ENCODE peak calls at places on chromosomes 6 and 20, in four cellular contexts. P is Right ventricle myocardium inferior; Y is stimulated activated CD4-positive, alpha-beta T cell treated with anti-CD3 and anti-CD28 coated beads, TNF-alpha, amount 100 ng/mL, for 4 hours; A is foreskin fibroblast. Z is an unnamed sample.

GRCh38 chr20:58251979-58252591 is 23.6 kb upstream of the ANKRD60 start:
- DNase-seq in A (peak; percentile 93), Y (no peak), P (no peak), Z (peak; percentile 89)

GRCh38 chr6:118124851-118125250 is 217.8 kb downstream of the SLC35F1 start:
- DNase-seq in Y (no peak), A (no peak), P (no peak), Z (no peak)

GRCh38 chr6:20243288-20243687 is 31.0 kb upstream of the MBOAT1 start:
- DNase-seq in P (no peak), A (no peak), Y (no peak), Z (no peak)

GRCh38 chr6:87756858-87757257 is 54.8 kb upstream of the AKIRIN2 start:
- DNase-seq in P (no peak), Y (no peak), A (peak; percentile 73), Z (peak; percentile 81)

GRCh38 chr6:133983099-133983939 is 30.3 kb downstream of the TBPL1 start:
- DNase-seq in P (peak; percentile 72), Y (no peak), A (peak; percentile 68), Z (no peak)

GRCh38 chr20:24871429-24872213 is 77.4 kb upstream of the CST7 start:
- DNase-seq in Y (no peak), A (no peak), P (no peak), Z (no peak)

GRCh38 chr6:162857321-162857720 is 129.5 kb downstream of the PACRG start:
- DNase-seq in P (no peak), A (no peak), Y (no peak), Z (no peak)

GRCh38 chr20:3218307-3218988 is 9.2 kb downstream of the ITPA start:
- DNase-seq in Y (peak; percentile 70), A (peak; percentile 63), P (peak; percentile 91), Z (no peak)

GRCh38 chr20:4813076-4813838 is 91.5 kb downstream of the PRND start:
- DNase-seq in P (peak; percentile 75), Y (no peak), A (no peak), Z (no peak)

GRCh38 chr20:46641424-46641823 is 9.8 kb downstream of the SLC13A3 start:
- DNase-seq in A (no peak), P (no peak), Y (no peak), Z (no peak)

GRCh38 chr20:1674361-1674760 is 16.8 kb upstream of the SIRPG start:
- DNase-seq in P (no peak), Y (no peak), A (no peak), Z (no peak)

GRCh38 chr20:31551581-31552081 is 37.4 kb downstream of the HM13 start:
- DNase-seq in Y (no peak), A (no peak), P (no peak), Z (no peak)